ENCODE peak calls at places on chromosome 19, in four cellular contexts. L is GM23248, P is IMR-90, H is SK-N-SH. E is an unnamed sample. For H3K4me1, the result is how much of the 10 kb centered on the place peaks cover.

GRCh38 chr19:41928221-41928683 is at the start of gene ERFL:
- DNase-seq in L (peak), H (peak), P (no peak), E (peak)

GRCh38 chr19:27741236-27741635 is 1471.7 kb downstream of the UQCRFS1 start:
- DNase-seq in L (no peak), H (no peak), P (no peak), E (no peak)

GRCh38 chr19:7874080-7874856 is at the start of gene PRR36:
- DNase-seq in P (no peak), L (no peak), H (peak), E (peak)

GRCh38 chr19:18762125-18763023 is 28.7 kb downstream of the COMP start:
- DNase-seq in H (peak), L (peak), P (no peak), E (no peak)

GRCh38 chr19:46471778-46472543 is 598 bp upstream of the PNMA8A start:
- DNase-seq in H (no peak), L (no peak), P (no peak), E (no peak)

GRCh38 chr19:44741841-44742352 is 6.6 kb upstream of the BCL3 start:
- DNase-seq in L (peak), H (peak), P (peak), E (peak)

GRCh38 chr19:12293771-12294307 is 844 bp downstream of the ZNF44 start:
- DNase-seq in L (peak), H (peak), P (peak), E (peak)

GRCh38 chr19:30228726-30229523 is 143.3 kb upstream of the ZNF536 start:
- DNase-seq in H (peak), P (peak), L (peak), E (peak)

GRCh38 chr19:45716314-45717130 is 14.2 kb downstream of the FBXO46 start:
- DNase-seq in L (peak), P (no peak), H (peak), E (peak)

GRCh38 chr19:45501730-45502014 is 3.4 kb downstream of the PPM1N start:
- DNase-seq in P (no peak), L (no peak), H (peak), E (no peak)

GRCh38 chr19:2188708-2189385 is 25.1 kb downstream of the DOT1L start:
- DNase-seq in L (peak), H (no peak), P (peak), E (no peak)
- H3K9ac ChIP-seq in L (no peak), H (no peak), P (no peak), E (no peak)

GRCh38 chr19:2164020-2164988 is 571 bp downstream of the DOT1L start:
- DNase-seq in L (peak), P (no peak), H (no peak), E (peak)
- H3K4me1 ChIP-seq in L (under half), P (under half), H (under half), E (under half)

DNA sequence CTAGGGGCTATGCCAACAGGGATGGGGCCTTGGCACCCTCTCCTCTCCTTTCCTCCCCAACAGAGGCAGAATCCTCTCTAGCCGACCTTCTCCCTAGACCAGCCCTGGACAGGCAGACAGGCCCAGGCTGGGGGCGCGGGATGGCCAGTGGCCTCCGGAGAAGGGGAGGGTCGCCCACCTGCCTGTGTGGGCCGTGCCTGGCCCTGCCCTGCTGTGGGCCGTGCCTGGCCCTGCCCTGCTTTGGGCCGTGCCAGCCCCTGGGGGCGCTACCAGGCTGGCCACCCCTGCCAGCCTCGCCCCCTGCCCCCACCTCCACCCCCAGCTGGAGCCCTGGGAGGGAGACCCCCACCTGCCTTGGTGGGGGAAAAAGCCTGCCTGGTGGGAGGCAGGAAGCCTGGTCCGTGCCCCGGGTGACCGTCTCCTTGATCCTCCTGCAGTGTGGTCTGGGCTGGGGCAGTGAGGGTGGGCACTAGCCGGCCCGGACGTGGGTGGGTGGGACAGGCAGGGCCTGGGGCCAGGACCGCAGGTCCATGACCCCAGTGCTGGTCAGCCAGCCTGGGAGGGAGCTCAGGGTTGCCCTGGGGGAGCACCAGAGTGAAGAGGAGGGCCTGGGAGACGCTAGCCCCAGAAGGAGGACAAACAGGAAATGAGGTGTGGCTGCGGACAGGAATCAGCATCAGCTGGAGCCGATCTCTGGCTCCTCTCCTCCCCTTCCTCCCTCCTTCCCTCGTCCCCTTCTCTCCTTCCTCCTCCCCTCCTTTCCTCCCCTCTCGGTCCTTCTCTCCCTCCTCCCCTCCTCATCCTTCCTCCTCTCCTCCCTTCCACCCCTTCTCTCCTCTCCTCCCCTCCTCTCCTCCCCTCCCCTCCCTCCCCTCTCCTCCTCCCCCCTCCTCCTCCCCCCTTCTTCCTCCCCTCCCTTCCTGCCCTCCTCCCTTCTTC is 5.1 kb upstream of the MKNK2 start:
- DNase-seq in L (peak), H (peak), P (peak), E (peak)
- H3K9ac ChIP-seq in L (peak), H (peak), P (peak), E (peak)

GRCh38 chr19:2239173-2239572 is 2.5 kb downstream of the SF3A2 start:
- DNase-seq in L (peak), P (no peak), H (no peak), E (no peak)
- H3K4me1 ChIP-seq in L (under half), P (under half), H (half or more), E (half or more)

GRCh38 chr19:50434525-50434924 is 1.8 kb downstream of the MYBPC2 start:
- DNase-seq in P (no peak), H (peak), L (no peak), E (no peak)
- H3K9ac ChIP-seq in P (no peak), H (no peak), L (no peak), E (no peak)